ENCODE peak calls at places on chromosomes 6 and 20, in six cellular contexts. C is brain microvascular endothelial cell, A is left ventricle myocardium inferior, K is fibroblast of lung, Z is testis, R is heart left ventricle. N is an unnamed sample. For H3K27me3, the result is how much of the 10 kb centered on the place peaks cover.

GRCh38 chr6:86536121-86536520 is 401.2 kb upstream of the HTR1E start:
- DNase-seq in Z (no peak), K (no peak), A (no peak), R (no peak), C (no peak), N (no peak)

GRCh38 chr20:58256307-58256706 is 27.9 kb upstream of the ANKRD60 start:
- DNase-seq in Z (no peak), C (no peak), K (no peak), A (no peak), R (no peak), N (no peak)

GRCh38 chr20:5100684-5101347 is 18.9 kb downstream of the PCNA start:
- DNase-seq in A (peak), R (peak), K (peak), C (peak), Z (peak), N (no peak)

GRCh38 chr6:136060759-136061158 is 189.4 kb downstream of the MTFR2 start:
- DNase-seq in C (no peak), K (no peak), A (no peak), Z (no peak), R (no peak), N (no peak)

GRCh38 chr6:112050417-112050816 is 3.5 kb upstream of the CCN6 start:
- DNase-seq in A (no peak), C (no peak), Z (no peak), R (no peak), K (no peak), N (no peak)

GRCh38 chr20:21971436-21971835 is 266.0 kb downstream of the PAX1 start:
- DNase-seq in Z (no peak), R (no peak), A (no peak), K (no peak), C (no peak), N (no peak)

GRCh38 chr20:63345328-63346100 is 15.6 kb downstream of the CHRNA4 start:
- DNase-seq in K (no peak), Z (peak), A (peak), R (peak), C (no peak), N (no peak)

GRCh38 chr6:78427386-78427785 is 440.0 kb upstream of the IRAK1BP1 start:
- DNase-seq in A (no peak), K (no peak), Z (no peak), R (no peak), C (no peak), N (no peak)

GRCh38 chr6:166512567-166512966 is 73.9 kb downstream of the RAMACL start:
- DNase-seq in A (no peak), R (no peak), K (no peak), C (no peak), Z (no peak), N (no peak)

GRCh38 chr20:24970030-24970553 is 21.0 kb downstream of the CST7 start:
- DNase-seq in K (no peak), A (no peak), Z (no peak), C (no peak), R (no peak), N (no peak)

GRCh38 chr6:43668151-43669028 is 19.2 kb downstream of the MRPS18A start:
- DNase-seq in Z (peak), C (peak), R (peak), K (peak), A (peak), N (peak)

GRCh38 chr20:18496042-18496441 is 983 bp downstream of the RBBP9 start:
- DNase-seq in Z (no peak), K (no peak), A (no peak), C (no peak), R (no peak), N (no peak)

GRCh38 chr6:12866422-12867029 is 150.0 kb downstream of the PHACTR1 start:
- DNase-seq in Z (no peak), A (no peak), C (no peak), K (no peak), R (no peak), N (no peak)

GRCh38 chr6:15630202-15630601 is 32.6 kb downstream of the DTNBP1 start:
- DNase-seq in A (no peak), R (no peak), K (no peak), C (no peak), Z (no peak), N (no peak)

DNA sequence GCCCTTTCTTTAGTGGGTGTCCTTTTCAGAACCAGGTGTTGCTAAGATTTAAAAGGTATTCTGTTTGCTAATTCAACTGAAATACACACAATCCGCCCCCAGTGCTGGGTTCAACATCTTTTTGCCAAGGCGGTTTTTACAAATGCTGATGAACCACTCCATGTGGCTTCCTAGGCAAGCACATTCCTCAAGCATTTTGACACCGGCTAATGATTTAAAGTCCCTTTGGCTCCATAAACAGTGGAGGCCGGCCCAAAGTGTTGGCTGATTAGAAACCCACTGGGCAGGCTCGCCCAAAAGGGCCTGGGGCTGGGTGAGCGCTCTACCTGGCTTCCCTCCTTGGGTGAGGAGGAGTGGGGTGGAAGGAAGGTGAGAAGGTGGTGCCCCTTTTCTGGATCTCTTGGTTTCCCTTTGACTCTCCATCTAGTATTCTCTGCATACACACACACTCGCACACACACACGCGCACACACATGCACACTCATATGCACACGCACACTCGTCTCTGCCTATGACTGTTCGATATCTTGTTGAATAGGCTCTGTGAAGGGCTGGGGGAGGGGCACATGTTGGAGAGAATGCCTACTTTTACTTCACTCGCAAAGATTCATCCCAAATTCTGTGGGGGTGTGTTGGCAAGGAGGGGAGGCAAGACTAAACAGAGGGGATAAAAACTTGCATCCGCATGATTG is 66.7 kb upstream of the ARMC2 start:
- DNase-seq in Z (peak), C (peak), A (no peak), K (peak), R (no peak), N (no peak)
- H3K27me3 ChIP-seq in Z (under half), C (under half), A (under half), K (under half), R (under half), N (under half)

DNA sequence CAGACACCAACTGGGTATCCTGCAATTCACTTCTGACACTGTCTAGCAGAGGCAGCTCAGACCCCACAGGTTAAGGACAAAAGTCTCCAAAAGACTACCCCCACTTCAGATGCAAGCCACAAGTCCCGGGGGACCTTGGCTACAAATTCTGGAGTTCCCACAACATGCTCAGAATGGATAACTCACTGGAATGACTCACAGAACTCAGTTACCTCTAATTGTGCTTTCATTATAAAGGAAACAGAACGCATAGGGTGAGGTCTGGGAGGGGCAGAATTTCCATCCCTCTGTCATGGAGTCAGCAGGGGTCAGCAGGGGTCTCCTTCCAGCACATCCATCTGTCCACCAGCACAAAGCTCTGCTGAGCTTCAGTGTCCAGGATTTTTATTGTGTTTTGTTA is 184.2 kb downstream of the CDH4 start:
- DNase-seq in Z (no peak), K (peak), C (peak), R (no peak), A (no peak), N (peak)
- H3K4me3 ChIP-seq in Z (no peak), K (no peak), C (no peak), R (no peak), A (no peak), N (no peak)

GRCh38 chr6:107636486-107636885 is 146.6 kb downstream of the SOBP start:
- DNase-seq in K (no peak), A (no peak), Z (no peak), R (no peak), C (no peak), N (no peak)
- TF ChIP-seq CTCF in K (no peak), A (no peak), Z (no peak), R (no peak), C (peak), N (peak)

GRCh38 chr20:37917436-37917835 is 14.5 kb downstream of the VSTM2L start:
- DNase-seq in C (no peak), Z (no peak), R (no peak), A (no peak), K (no peak), N (no peak)
- H3K27me3 ChIP-seq in C (under half), Z (under half), R (under half), A (half or more), K (half or more), N (half or more)

DNA sequence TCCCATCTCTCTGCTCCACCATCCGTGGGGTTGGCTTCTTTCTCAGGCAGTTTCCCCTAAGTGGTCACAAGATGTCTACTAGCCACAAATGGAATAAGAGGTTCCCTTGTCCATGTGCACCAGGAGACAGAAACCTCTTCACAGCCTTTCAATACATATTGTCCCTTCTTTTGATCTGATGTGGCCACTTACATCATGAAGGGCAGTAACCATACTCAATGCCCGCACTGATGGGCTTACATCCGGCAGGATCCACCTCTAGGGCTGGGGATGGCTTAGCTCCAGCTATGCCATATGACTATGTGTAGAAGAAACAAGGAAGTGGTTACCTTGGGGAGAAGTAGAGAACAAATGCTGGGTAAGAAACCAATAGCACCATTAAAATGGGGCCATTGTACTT is 64.4 kb downstream of the PLEKHG1 start:
- DNase-seq in A (no peak), C (no peak), K (no peak), Z (no peak), R (no peak), N (no peak)
- H3K4me3 ChIP-seq in A (no peak), C (no peak), K (no peak), Z (no peak), R (no peak), N (no peak)

GRCh38 chr20:688809-689208 is 13.2 kb upstream of the SCRT2 start:
- DNase-seq in R (no peak), A (no peak), K (no peak), C (peak), Z (no peak), N (no peak)
- TF ChIP-seq CTCF in R (no peak), A (no peak), K (no peak), C (no peak), Z (no peak), N (no peak)

GRCh38 chr6:32933661-32934085 is 7.2 kb downstream of the HLA-DMB start:
- DNase-seq in K (peak), A (peak), Z (peak), C (peak), R (peak), N (peak)
- H3K27me3 ChIP-seq in K (under half), A (under half), Z (under half), C (under half), R (under half), N (under half)